ENCODE peak calls at places on chromosomes 16 and 17, in nine cellular contexts. One of them, this sample, is unnamed.
A peak's percentile ranks its signal among the peaks of the same experiment; 100 is the strongest.

GRCh38 chr17:36608794-36609497 is 7.6 kb downstream of the MRM1 start:
- DNase-seq in HCT116: peak; percentile 31
- DNase-seq in hepatocyte: peak; percentile 66
- DNase-seq in neural progenitor cell: peak; percentile 69
- DNase-seq in GM23248: peak; percentile 49
- DNase-seq in PC-3: peak; percentile 17
- DNase-seq in GM23338: peak; percentile 76
- DNase-seq in SK-N-SH: no peak
- DNase-seq in MM.1S: peak; percentile 78
- DNase-seq in this sample: peak; percentile 49

GRCh38 chr17:56064506-56064905 is 88.8 kb upstream of the ANKFN1 start:
- DNase-seq in HCT116: no peak
- DNase-seq in hepatocyte: no peak
- DNase-seq in neural progenitor cell: peak; percentile 70
- DNase-seq in GM23248: no peak
- DNase-seq in PC-3: no peak
- DNase-seq in GM23338: peak; percentile 35
- DNase-seq in SK-N-SH: no peak
- DNase-seq in MM.1S: no peak
- DNase-seq in this sample: no peak

GRCh38 chr17:77628035-77628434 is 330.5 kb upstream of the TNRC6C start:
- DNase-seq in HCT116: no peak
- DNase-seq in hepatocyte: no peak
- DNase-seq in neural progenitor cell: no peak
- DNase-seq in GM23248: no peak
- DNase-seq in PC-3: no peak
- DNase-seq in GM23338: no peak
- DNase-seq in SK-N-SH: no peak
- DNase-seq in MM.1S: no peak
- DNase-seq in this sample: no peak

GRCh38 chr17:6366144-6366755 is 68.7 kb downstream of the AIPL1 start:
- DNase-seq in HCT116: peak; percentile 53
- DNase-seq in hepatocyte: peak; percentile 18
- DNase-seq in neural progenitor cell: no peak
- DNase-seq in GM23248: peak; percentile 43
- DNase-seq in PC-3: peak; percentile 75
- DNase-seq in GM23338: no peak
- DNase-seq in SK-N-SH: no peak
- DNase-seq in MM.1S: no peak
- DNase-seq in this sample: no peak

GRCh38 chr16:70576431-70577255 is 53.0 kb downstream of the SF3B3 start:
- DNase-seq in HCT116: no peak
- DNase-seq in hepatocyte: peak; percentile 70
- DNase-seq in neural progenitor cell: no peak
- DNase-seq in GM23248: peak; percentile 84
- DNase-seq in PC-3: peak; percentile 22
- DNase-seq in GM23338: peak; percentile 37
- DNase-seq in SK-N-SH: no peak
- DNase-seq in MM.1S: peak; percentile 63
- DNase-seq in this sample: peak; percentile 28

GRCh38 chr17:18129041-18129502 is 20.5 kb downstream of the MYO15A start:
- DNase-seq in HCT116: no peak
- DNase-seq in hepatocyte: no peak
- DNase-seq in neural progenitor cell: no peak
- DNase-seq in GM23248: peak; percentile 51
- DNase-seq in PC-3: peak; percentile 87
- DNase-seq in GM23338: no peak
- DNase-seq in SK-N-SH: no peak
- DNase-seq in MM.1S: no peak
- DNase-seq in this sample: no peak

GRCh38 chr16:48184681-48185080 is 28.9 kb upstream of the ABCC12 start:
- DNase-seq in HCT116: no peak
- DNase-seq in hepatocyte: no peak
- DNase-seq in neural progenitor cell: no peak
- DNase-seq in GM23248: no peak
- DNase-seq in PC-3: no peak
- DNase-seq in GM23338: no peak
- DNase-seq in SK-N-SH: no peak
- DNase-seq in MM.1S: no peak
- DNase-seq in this sample: no peak

GRCh38 chr17:51257150-51258081 is 2.4 kb downstream of the MBTD1 start:
- DNase-seq in HCT116: no peak
- DNase-seq in hepatocyte: no peak
- DNase-seq in neural progenitor cell: no peak
- DNase-seq in GM23248: peak; percentile 63
- DNase-seq in PC-3: peak; percentile 11
- DNase-seq in GM23338: no peak
- DNase-seq in SK-N-SH: no peak
- DNase-seq in MM.1S: no peak
- DNase-seq in this sample: no peak

GRCh38 chr17:40025991-40026815 is 11.0 kb downstream of the CSF3 start:
- DNase-seq in HCT116: no peak
- DNase-seq in hepatocyte: peak; percentile 5
- DNase-seq in neural progenitor cell: no peak
- DNase-seq in GM23248: no peak
- DNase-seq in PC-3: peak; percentile 84
- DNase-seq in GM23338: no peak
- DNase-seq in SK-N-SH: no peak
- DNase-seq in MM.1S: no peak
- DNase-seq in this sample: no peak

GRCh38 chr17:79655672-79656290 is 44.9 kb upstream of the RBFOX3 start:
- DNase-seq in HCT116: no peak
- DNase-seq in hepatocyte: no peak
- DNase-seq in neural progenitor cell: no peak
- DNase-seq in GM23248: no peak
- DNase-seq in PC-3: no peak
- DNase-seq in GM23338: no peak
- DNase-seq in SK-N-SH: no peak
- DNase-seq in MM.1S: no peak
- DNase-seq in this sample: no peak

GRCh38 chr17:41490620-41491019 is 910 bp upstream of the KRT36 start:
- DNase-seq in HCT116: no peak
- DNase-seq in hepatocyte: no peak
- DNase-seq in neural progenitor cell: no peak
- DNase-seq in GM23248: no peak
- DNase-seq in PC-3: no peak
- DNase-seq in GM23338: no peak
- DNase-seq in SK-N-SH: no peak
- DNase-seq in MM.1S: no peak
- DNase-seq in this sample: no peak

GRCh38 chr17:51770031-51770759 is 388.3 kb downstream of the CA10 start:
- DNase-seq in HCT116: no peak
- DNase-seq in hepatocyte: no peak
- DNase-seq in neural progenitor cell: no peak
- DNase-seq in GM23248: no peak
- DNase-seq in PC-3: peak; percentile 46
- DNase-seq in GM23338: no peak
- DNase-seq in SK-N-SH: no peak
- DNase-seq in MM.1S: no peak
- DNase-seq in this sample: no peak

GRCh38 chr17:63816669-63817068 is 10.6 kb upstream of the PSMC5 start:
- DNase-seq in HCT116: no peak
- DNase-seq in hepatocyte: no peak
- DNase-seq in neural progenitor cell: no peak
- DNase-seq in GM23248: peak; percentile 24
- DNase-seq in PC-3: no peak
- DNase-seq in GM23338: no peak
- DNase-seq in SK-N-SH: no peak
- DNase-seq in MM.1S: no peak
- DNase-seq in this sample: no peak

GRCh38 chr17:63819585-63820537 is 7.4 kb upstream of the PSMC5 start:
- DNase-seq in HCT116: no peak
- DNase-seq in hepatocyte: no peak
- DNase-seq in neural progenitor cell: no peak
- DNase-seq in GM23248: no peak
- DNase-seq in PC-3: no peak
- DNase-seq in GM23338: no peak
- DNase-seq in SK-N-SH: no peak
- DNase-seq in MM.1S: no peak
- DNase-seq in this sample: no peak

GRCh38 chr17:63819131-63819530 is 8.1 kb upstream of the PSMC5 start:
- DNase-seq in HCT116: no peak
- DNase-seq in hepatocyte: no peak
- DNase-seq in neural progenitor cell: no peak
- DNase-seq in GM23248: no peak
- DNase-seq in PC-3: no peak
- DNase-seq in GM23338: no peak
- DNase-seq in SK-N-SH: no peak
- DNase-seq in MM.1S: no peak
- DNase-seq in this sample: no peak

GRCh38 chr17:63816123-63816522 is 11.1 kb upstream of the PSMC5 start:
- DNase-seq in HCT116: no peak
- DNase-seq in hepatocyte: no peak
- DNase-seq in neural progenitor cell: no peak
- DNase-seq in GM23248: no peak
- DNase-seq in PC-3: no peak
- DNase-seq in GM23338: no peak
- DNase-seq in SK-N-SH: no peak
- DNase-seq in MM.1S: no peak
- DNase-seq in this sample: no peak

GRCh38 chr17:63817736-63818385 is 9.4 kb upstream of the PSMC5 start:
- DNase-seq in HCT116: no peak
- DNase-seq in hepatocyte: no peak
- DNase-seq in neural progenitor cell: no peak
- DNase-seq in GM23248: no peak
- DNase-seq in PC-3: no peak
- DNase-seq in GM23338: no peak
- DNase-seq in SK-N-SH: no peak
- DNase-seq in MM.1S: no peak
- DNase-seq in this sample: no peak
- H4K20me1 ChIP-seq in HCT116: peaks cover 8% of the 10 kb centered on the region
- H4K20me1 ChIP-seq in hepatocyte: no peaks in the 10 kb centered on the region
- H4K20me1 ChIP-seq in neural progenitor cell: peaks cover 49% of the 10 kb centered on the region
- H4K20me1 ChIP-seq in GM23248: no peaks in the 10 kb centered on the region
- H4K20me1 ChIP-seq in PC-3: peaks cover 7% of the 10 kb centered on the region
- H4K20me1 ChIP-seq in GM23338: peaks cover 65% of the 10 kb centered on the region
- H4K20me1 ChIP-seq in SK-N-SH: peaks cover 23% of the 10 kb centered on the region
- H4K20me1 ChIP-seq in MM.1S: no peaks in the 10 kb centered on the region
- H4K20me1 ChIP-seq in this sample: peaks cover 4% of the 10 kb centered on the region

GRCh38 chr16:3665508-3665907 is 11.0 kb downstream of the DNASE1 start:
- DNase-seq in HCT116: no peak
- DNase-seq in hepatocyte: no peak
- DNase-seq in neural progenitor cell: no peak
- DNase-seq in GM23248: no peak
- DNase-seq in PC-3: no peak
- DNase-seq in GM23338: no peak
- DNase-seq in SK-N-SH: no peak
- DNase-seq in MM.1S: no peak
- DNase-seq in this sample: peak; percentile 57
- H3K27ac ChIP-seq in HCT116: no peak overlapping the region
- H3K27ac ChIP-seq in hepatocyte: no peak overlapping the region
- H3K27ac ChIP-seq in neural progenitor cell: no peak overlapping the region
- H3K27ac ChIP-seq in GM23248: no peak overlapping the region
- H3K27ac ChIP-seq in PC-3: no peak overlapping the region
- H3K27ac ChIP-seq in GM23338: no peak overlapping the region
- H3K27ac ChIP-seq in SK-N-SH: no peak overlapping the region
- H3K27ac ChIP-seq in MM.1S: no peak overlapping the region
- H3K27ac ChIP-seq in this sample: no peak overlapping the region

GRCh38 chr16:53421248-53421647 is 13.0 kb upstream of the RBL2 start:
- DNase-seq in HCT116: no peak
- DNase-seq in hepatocyte: no peak
- DNase-seq in neural progenitor cell: no peak
- DNase-seq in GM23248: no peak
- DNase-seq in PC-3: no peak
- DNase-seq in GM23338: peak; percentile 29
- DNase-seq in SK-N-SH: no peak
- DNase-seq in MM.1S: no peak
- DNase-seq in this sample: no peak
- TF ChIP-seq EZH2phosphoT487 in HCT116: no peak
- TF ChIP-seq EZH2phosphoT487 in hepatocyte: no peak
- TF ChIP-seq EZH2phosphoT487 in neural progenitor cell: no peak
- TF ChIP-seq EZH2phosphoT487 in GM23248: no peak
- TF ChIP-seq EZH2phosphoT487 in PC-3: no peak
- TF ChIP-seq EZH2phosphoT487 in GM23338: no peak
- TF ChIP-seq EZH2phosphoT487 in SK-N-SH: no peak
- TF ChIP-seq EZH2phosphoT487 in MM.1S: no peak
- TF ChIP-seq EZH2phosphoT487 in this sample: no peak

GRCh38 chr17:31489295-31490018 is 98.0 kb downstream of the RAB11FIP4 start:
- DNase-seq in HCT116: peak; percentile 31
- DNase-seq in hepatocyte: peak; percentile 89
- DNase-seq in neural progenitor cell: peak; percentile 62
- DNase-seq in GM23248: no peak
- DNase-seq in PC-3: peak; percentile 6
- DNase-seq in GM23338: peak; percentile 93
- DNase-seq in SK-N-SH: no peak
- DNase-seq in MM.1S: no peak
- DNase-seq in this sample: no peak

GRCh38 chr17:31492206-31492605 is 100.7 kb downstream of the RAB11FIP4 start:
- DNase-seq in HCT116: no peak
- DNase-seq in hepatocyte: no peak
- DNase-seq in neural progenitor cell: no peak
- DNase-seq in GM23248: no peak
- DNase-seq in PC-3: no peak
- DNase-seq in GM23338: no peak
- DNase-seq in SK-N-SH: no peak
- DNase-seq in MM.1S: no peak
- DNase-seq in this sample: no peak

GRCh38 chr17:31491794-31492171 is 100.3 kb downstream of the RAB11FIP4 start:
- DNase-seq in HCT116: no peak
- DNase-seq in hepatocyte: no peak
- DNase-seq in neural progenitor cell: no peak
- DNase-seq in GM23248: no peak
- DNase-seq in PC-3: no peak
- DNase-seq in GM23338: no peak
- DNase-seq in SK-N-SH: no peak
- DNase-seq in MM.1S: no peak
- DNase-seq in this sample: peak; percentile 33

GRCh38 chr17:31490019-31490383 is 98.5 kb downstream of the RAB11FIP4 start:
- DNase-seq in HCT116: no peak
- DNase-seq in hepatocyte: no peak
- DNase-seq in neural progenitor cell: no peak
- DNase-seq in GM23248: no peak
- DNase-seq in PC-3: no peak
- DNase-seq in GM23338: peak; percentile 27
- DNase-seq in SK-N-SH: no peak
- DNase-seq in MM.1S: no peak
- DNase-seq in this sample: no peak

DNA sequence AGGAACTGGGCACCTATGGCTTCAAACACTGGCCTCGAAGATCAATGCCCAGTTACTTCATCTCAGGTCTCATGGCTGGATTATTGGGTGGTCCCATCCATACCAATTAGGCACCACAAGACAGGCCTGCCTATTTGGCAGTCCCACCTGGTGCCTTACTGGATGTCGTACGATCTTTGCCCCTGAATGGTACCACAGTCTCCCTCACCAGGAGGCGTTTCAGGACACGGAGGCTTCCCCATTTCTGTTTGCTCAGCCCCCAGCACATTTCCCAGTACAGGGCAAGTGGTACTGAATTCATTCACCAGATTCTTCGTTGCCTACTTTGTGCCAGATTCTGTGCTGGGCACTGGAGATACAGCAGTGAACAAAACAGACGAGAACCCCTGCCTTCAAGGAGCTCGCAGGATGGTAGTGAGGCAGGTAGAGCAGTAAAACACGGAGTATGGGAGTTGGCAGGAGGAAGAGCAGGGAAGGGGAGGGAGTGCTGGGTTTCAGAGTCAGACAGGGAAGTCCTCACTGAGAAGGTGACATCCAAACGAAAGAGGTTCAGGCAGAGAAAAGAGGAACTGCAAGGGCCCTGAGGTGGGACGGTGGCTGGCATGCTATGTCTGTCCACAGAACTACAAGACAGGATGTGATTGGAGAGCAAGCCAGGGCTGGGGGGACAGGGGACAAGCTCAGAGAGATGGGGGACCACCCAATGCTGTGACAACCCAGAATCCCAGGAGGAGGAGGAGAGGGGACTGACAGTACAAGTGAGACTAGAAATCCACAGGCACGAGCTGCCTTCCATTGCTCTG is 99.7 kb downstream of the RAB11FIP4 start:
- DNase-seq in HCT116: no peak
- DNase-seq in hepatocyte: no peak
- DNase-seq in neural progenitor cell: no peak
- DNase-seq in GM23248: no peak
- DNase-seq in PC-3: no peak
- DNase-seq in GM23338: no peak
- DNase-seq in SK-N-SH: no peak
- DNase-seq in MM.1S: no peak
- DNase-seq in this sample: peak; percentile 76
- H4K20me1 ChIP-seq in HCT116: no peaks in the 10 kb centered on the region
- H4K20me1 ChIP-seq in hepatocyte: peaks cover 6% of the 10 kb centered on the region
- H4K20me1 ChIP-seq in neural progenitor cell: peaks cover 28% of the 10 kb centered on the region
- H4K20me1 ChIP-seq in GM23248: no peaks in the 10 kb centered on the region
- H4K20me1 ChIP-seq in PC-3: no peaks in the 10 kb centered on the region
- H4K20me1 ChIP-seq in GM23338: no peaks in the 10 kb centered on the region
- H4K20me1 ChIP-seq in SK-N-SH: no peaks in the 10 kb centered on the region
- H4K20me1 ChIP-seq in MM.1S: no peaks in the 10 kb centered on the region
- H4K20me1 ChIP-seq in this sample: peaks cover 7% of the 10 kb centered on the region